ENCODE peak calls at places on chromosome 7, in nine cellular contexts. A, Y, R, U, H, Z, Q, M and D are unnamed samples.

GRCh38 chr7:29193316-29194205 is 1.0 kb upstream of the CHN2 start:
- DNase-seq in Q (no peak), A (no peak), M (no peak), R (no peak), H (no peak), U (no peak), Y (no peak), Z (no peak), D (no peak)

GRCh38 chr7:137579913-137580640 is 236.5 kb upstream of the PTN start:
- DNase-seq in M (peak; percentile 65), R (peak; percentile 93), A (peak; percentile 12), Y (peak; percentile 95), H (peak; percentile 92), U (no peak), Q (no peak), Z (no peak), D (peak; percentile 53)

GRCh38 chr7:1004018-1004880 is 21.3 kb downstream of the CYP2W1 start:
- DNase-seq in Q (no peak), Z (no peak), A (no peak), R (no peak), M (no peak), Y (no peak), U (peak; percentile 56), H (no peak), D (no peak)

GRCh38 chr7:28758186-28758585 is 199.9 kb downstream of the TRIL start:
- DNase-seq in U (no peak), Y (no peak), H (no peak), Z (no peak), Q (no peak), A (no peak), M (no peak), R (no peak), D (no peak)

GRCh38 chr7:157615852-157616251 is 279.0 kb downstream of the DNAJB6 start:
- DNase-seq in Y (no peak), H (no peak), A (no peak), R (no peak), M (no peak), Q (no peak), Z (no peak), U (peak; percentile 23), D (no peak)

GRCh38 chr7:25638042-25638441 is 409.8 kb upstream of the NPVF start:
- DNase-seq in Y (no peak), Z (no peak), A (no peak), U (no peak), R (no peak), M (no peak), H (no peak), Q (no peak), D (no peak)

GRCh38 chr7:74599251-74599650 is 58.3 kb upstream of the GTF2I start:
- DNase-seq in Y (no peak), R (no peak), Q (no peak), M (no peak), A (no peak), U (no peak), Z (no peak), H (no peak), D (no peak)

GRCh38 chr7:141072548-141073172 is 1.2 kb upstream of the TMEM178B start:
- DNase-seq in Z (no peak), H (peak; percentile 57), Q (no peak), U (peak; percentile 76), A (no peak), R (peak; percentile 29), M (peak; percentile 18), Y (peak; percentile 74), D (peak; percentile 56)

GRCh38 chr7:4766666-4767530 is 8.5 kb upstream of the AP5Z1 start:
- DNase-seq in M (no peak), A (no peak), Q (no peak), R (no peak), Y (no peak), Z (no peak), U (peak; percentile 43), H (no peak), D (peak; percentile 82)

GRCh38 chr7:142104550-142105527 is 6.7 kb upstream of the MGAM2 start:
- DNase-seq in U (no peak), R (peak; percentile 96), A (no peak), H (no peak), Q (no peak), M (no peak), Y (no peak), Z (peak; percentile 27), D (no peak)

GRCh38 chr7:4123823-4124222 is 558.3 kb upstream of the FOXK1 start:
- DNase-seq in U (no peak), Q (no peak), M (no peak), R (peak; percentile 0), A (no peak), Y (peak; percentile 51), H (no peak), Z (no peak), D (no peak)

GRCh38 chr7:143416565-143417149 is 8.0 kb upstream of the EPHA1 start:
- DNase-seq in M (no peak), Q (no peak), Y (peak; percentile 59), H (peak; percentile 68), Z (peak; percentile 48), U (no peak), R (peak; percentile 65), A (no peak), D (peak; percentile 71)

GRCh38 chr7:99624487-99624886 is 7.7 kb downstream of the ZSCAN25 start:
- DNase-seq in M (no peak), R (no peak), H (no peak), Q (no peak), Y (no peak), U (no peak), A (no peak), Z (no peak), D (no peak)

GRCh38 chr7:20514364-20514763 is 101.1 kb upstream of the ABCB5 start:
- DNase-seq in Q (no peak), H (peak; percentile 72), U (no peak), Y (peak; percentile 88), M (no peak), R (peak; percentile 79), Z (no peak), A (no peak), D (peak; percentile 6)

GRCh38 chr7:124032369-124033092 is at the start of gene TMEM229A:
- DNase-seq in U (peak; percentile 74), M (no peak), A (no peak), Q (peak; percentile 48), H (peak; percentile 52), Z (no peak), Y (peak; percentile 49), R (peak; percentile 14), D (peak; percentile 30)

GRCh38 chr7:100837099-100837836 is 9.9 kb upstream of the EPHB4 start:
- DNase-seq in U (peak; percentile 95), M (peak; percentile 77), Q (peak; percentile 93), R (peak; percentile 72), H (peak; percentile 92), Y (peak; percentile 93), A (no peak), Z (peak; percentile 82), D (peak; percentile 91)
- H3K4me3 ChIP-seq in U (no peak overlapping the region), M (peak overlapping the region; percentile 52), Q (peak overlapping the region; percentile 57), R (peak overlapping the region; percentile 24), H (peak overlapping the region; percentile 40), Y (peak overlapping the region; percentile 28), A (no peak overlapping the region), Z (peak overlapping the region; percentile 50), D (peak overlapping the region; percentile 47)

GRCh38 chr7:92417913-92418312 is 29.4 kb upstream of the GATAD1 start:
- DNase-seq in U (no peak), R (no peak), Z (no peak), H (no peak), A (no peak), Y (no peak), Q (no peak), M (no peak), D (no peak)
- TF ChIP-seq CTCF in U (no peak), R (no peak), Z (no peak), H (no peak), A (no peak), Y (no peak), Q (no peak), M (no peak), D (no peak)

GRCh38 chr7:70694909-70695803 is 436.8 kb upstream of the GALNT17 start:
- DNase-seq in A (no peak), U (peak; percentile 78), Q (no peak), Y (peak; percentile 56), R (no peak), Z (no peak), H (peak; percentile 22), M (no peak), D (peak; percentile 18)

GRCh38 chr7:70698219-70698832 is 433.6 kb upstream of the GALNT17 start:
- DNase-seq in Z (no peak), R (peak; percentile 66), M (no peak), A (peak; percentile 33), Y (peak; percentile 72), Q (no peak), U (no peak), H (peak; percentile 76), D (peak; percentile 60)

GRCh38 chr7:70695804-70696104 is 436.2 kb upstream of the GALNT17 start:
- DNase-seq in A (no peak), H (peak; percentile 5), U (no peak), Y (peak; percentile 40), Q (no peak), M (no peak), Z (no peak), R (no peak), D (no peak)

GRCh38 chr7:70694357-70694908 is 437.5 kb upstream of the GALNT17 start:
- DNase-seq in H (peak; percentile 30), Z (no peak), Y (peak; percentile 37), M (no peak), U (peak; percentile 61), Q (peak; percentile 53), A (no peak), R (no peak), D (peak; percentile 12)

DNA sequence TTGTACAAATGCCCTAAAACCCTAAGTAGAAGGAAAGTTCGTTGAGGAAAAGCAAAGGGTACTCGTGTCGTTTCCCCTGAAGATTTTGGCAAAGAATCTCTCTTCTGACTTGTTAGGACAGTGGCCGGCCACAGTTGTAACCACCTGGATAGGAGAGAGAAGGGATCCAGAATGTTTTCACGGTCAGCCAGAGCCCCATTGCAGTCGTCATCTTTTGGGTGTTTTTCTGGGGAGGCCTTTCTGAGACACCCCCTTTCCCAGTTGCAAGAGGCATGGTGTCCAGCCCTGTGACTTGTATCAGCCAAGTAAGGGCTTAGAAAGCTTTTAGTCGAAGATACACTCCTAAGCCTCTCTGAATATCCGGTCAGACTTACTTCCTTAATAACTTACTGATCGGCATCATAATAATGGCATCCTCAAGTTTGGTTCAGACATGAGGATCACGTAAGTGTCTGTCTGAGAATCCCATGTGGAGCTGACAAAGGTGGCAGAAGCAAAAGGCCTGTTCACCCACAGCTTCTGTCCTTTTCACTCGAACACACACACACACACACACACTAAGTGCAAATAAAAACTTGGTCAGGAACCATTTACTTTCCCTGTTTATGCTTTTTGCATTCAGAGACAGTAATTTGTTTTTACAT is 435.7 kb upstream of the GALNT17 start:
- DNase-seq in M (no peak), Z (no peak), U (no peak), Q (no peak), H (no peak), A (no peak), R (peak; percentile 73), Y (peak; percentile 59), D (no peak)
- H3K4me3 ChIP-seq in M (peak overlapping the region; percentile 79), Z (no peak overlapping the region), U (no peak overlapping the region), Q (peak overlapping the region; percentile 83), H (peak overlapping the region; percentile 73), A (no peak overlapping the region), R (peak overlapping the region; percentile 85), Y (peak overlapping the region; percentile 93), D (peak overlapping the region; percentile 61)

DNA sequence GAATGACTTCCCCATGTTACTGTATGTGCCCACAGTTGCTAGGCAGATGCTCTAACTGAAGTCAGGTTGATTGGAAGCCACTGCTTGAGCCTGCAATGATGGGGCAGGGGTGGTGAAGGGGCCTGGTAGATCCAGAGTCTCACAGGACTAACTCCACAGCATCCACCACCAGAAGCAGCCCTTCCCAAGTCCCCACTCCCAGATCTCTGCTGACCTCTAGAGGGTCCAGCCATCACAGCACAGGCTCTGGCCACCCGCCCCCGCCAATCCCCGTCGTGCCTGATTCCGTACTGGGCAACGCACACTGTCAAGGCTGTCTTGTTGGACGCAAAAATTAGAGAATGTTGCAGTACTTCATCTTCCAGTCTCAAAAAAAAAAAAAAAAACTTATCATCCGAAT is 136.8 kb upstream of the PDE1C start:
- DNase-seq in U (no peak), M (no peak), H (peak; percentile 12), R (no peak), Y (peak; percentile 11), A (no peak), Q (no peak), Z (no peak), D (no peak)
- TF ChIP-seq CTCF in U (no peak), M (peak; percentile 27), H (peak; percentile 20), R (no peak), Y (peak; percentile 53), A (peak; percentile 66), Q (no peak), Z (peak; percentile 23), D (peak; percentile 19)